ENCODE peak calls at places on chromosomes 12 and 14, in six cellular contexts. M is psoas muscle; R is CD8-positive, alpha-beta T cell; J is upper lobe of left lung; T is left lung; X is IMR-90. S is an unnamed sample.
A peak's percentile ranks its signal among the peaks of the same experiment; 100 is the strongest.

GRCh38 chr12:67433393-67434175 is 164.4 kb downstream of the CAND1 start:
- ATAC-seq in J (no peak), T (no peak), X (no peak), M (no peak), R (no peak), S (no peak)

GRCh38 chr12:24414421-24414820 is 465.0 kb upstream of the SOX5 start:
- ATAC-seq in J (no peak), X (no peak), T (no peak), R (no peak), M (no peak), S (no peak)

GRCh38 chr12:10170199-10170598 is 1.7 kb downstream of the OLR1 start:
- ATAC-seq in R (no peak), T (no peak), M (no peak), J (no peak), X (no peak), S (no peak)

GRCh38 chr12:3732901-3733300 is 20.0 kb downstream of the CRACR2A start:
- ATAC-seq in T (peak; percentile 79), R (no peak), M (no peak), J (no peak), X (no peak), S (no peak)

GRCh38 chr14:56422703-56423213 is 156.8 kb upstream of the TMEM260 start:
- ATAC-seq in M (peak; percentile 86), X (peak; percentile 92), T (peak; percentile 98), J (peak; percentile 75), R (no peak), S (peak; percentile 87)

GRCh38 chr14:70515796-70516195 is 19.0 kb downstream of the ADAM20 start:
- ATAC-seq in T (no peak), J (no peak), R (no peak), X (peak; percentile 42), M (no peak), S (no peak)

GRCh38 chr12:5059358-5059757 is 15.7 kb downstream of the KCNA5 start:
- ATAC-seq in M (no peak), R (no peak), X (no peak), T (no peak), J (no peak), S (peak; percentile 52)

GRCh38 chr12:115504241-115504941 is 773.1 kb downstream of the MED13L start:
- ATAC-seq in X (no peak), R (no peak), J (peak; percentile 53), T (no peak), M (no peak), S (peak; percentile 46)

GRCh38 chr14:48709277-48709785 is 876.8 kb downstream of the RPS29 start:
- ATAC-seq in J (no peak), R (no peak), T (no peak), M (no peak), X (no peak), S (no peak)

GRCh38 chr12:94100254-94100653 is 48.1 kb upstream of the PLXNC1 start:
- ATAC-seq in T (no peak), M (peak; percentile 61), X (no peak), J (no peak), R (no peak), S (no peak)
- H3K27ac ChIP-seq in T (no peak overlapping the region), M (no peak overlapping the region), X (no peak overlapping the region), J (no peak overlapping the region), R (no peak overlapping the region), S (no peak overlapping the region)

DNA sequence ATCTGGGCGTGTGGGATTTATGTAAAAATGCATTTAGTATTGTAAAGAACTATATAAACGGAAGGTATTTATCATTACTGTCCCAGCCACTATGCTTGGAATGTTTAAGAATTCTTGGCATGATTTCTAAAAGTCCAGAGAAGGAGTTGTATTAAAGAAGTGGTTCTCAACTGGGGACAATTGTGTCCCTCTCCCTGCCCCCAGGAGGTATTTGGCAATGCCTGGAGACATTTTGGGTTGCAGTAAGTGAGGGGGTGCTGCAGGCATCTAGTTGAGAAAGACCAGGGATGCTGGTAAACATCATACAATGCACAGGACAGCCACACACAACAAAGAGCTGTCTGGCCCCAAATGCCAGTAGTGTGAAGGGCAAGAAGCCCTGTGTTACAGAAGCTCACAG is 7.2 kb downstream of the SLC38A1 start:
- ATAC-seq in T (no peak), M (no peak), J (no peak), X (no peak), R (no peak), S (no peak)
- H3K27ac ChIP-seq in T (no peak overlapping the region), M (no peak overlapping the region), J (no peak overlapping the region), X (peak overlapping the region; percentile 70), R (no peak overlapping the region), S (peak overlapping the region; percentile 78)

GRCh38 chr14:23436327-23437141 is 1.1 kb upstream of the MYH7 start:
- ATAC-seq in T (no peak), M (no peak), J (no peak), X (no peak), R (no peak), S (no peak)

GRCh38 chr14:23435540-23436326 is at the start of gene MYH7:
- ATAC-seq in J (no peak), M (peak; percentile 47), R (no peak), X (no peak), T (no peak), S (no peak)

GRCh38 chr14:23432946-23433345 is 2.5 kb downstream of the MYH7 start:
- ATAC-seq in M (peak; percentile 6), X (no peak), R (no peak), T (no peak), J (no peak), S (no peak)

GRCh38 chr14:23433457-23433856 is 2.0 kb downstream of the MYH7 start:
- ATAC-seq in X (no peak), T (no peak), R (no peak), M (no peak), J (no peak), S (no peak)

DNA sequence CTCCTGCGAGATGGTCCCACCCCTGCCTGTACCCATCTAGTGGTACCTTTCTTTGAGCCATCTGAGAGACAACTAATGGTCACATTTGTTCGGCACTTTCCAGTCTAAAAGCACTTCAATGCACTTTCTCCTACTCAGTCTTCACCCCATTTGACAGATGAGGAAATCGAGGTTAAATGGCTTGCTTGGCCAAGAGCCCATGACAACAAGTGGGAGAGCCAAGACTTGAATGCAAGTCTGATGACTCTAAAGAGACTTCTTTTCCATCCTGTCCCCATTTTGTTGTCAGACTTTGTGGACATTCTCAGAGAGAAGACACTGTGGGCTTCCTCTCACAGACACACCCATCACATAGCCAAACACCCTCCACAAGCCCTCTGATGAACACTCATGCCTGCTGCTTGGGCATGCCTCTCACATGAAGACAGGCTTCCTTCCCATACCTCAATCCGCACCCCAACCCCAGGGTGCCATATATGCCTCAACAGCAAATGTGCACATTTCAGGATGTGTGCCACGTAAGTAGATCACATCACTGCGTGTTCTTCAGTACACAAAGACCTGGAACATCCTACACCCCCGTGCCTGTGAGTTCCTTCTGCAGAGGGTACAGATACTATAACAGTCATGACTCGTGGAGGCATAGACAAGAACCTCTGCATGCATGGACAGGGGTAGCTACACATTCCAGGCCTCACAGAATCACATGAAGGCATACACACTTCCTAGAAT is 806 bp downstream of the MYH7 start:
- ATAC-seq in J (no peak), X (no peak), R (no peak), T (no peak), M (peak; percentile 28), S (no peak)
- H3K27ac ChIP-seq in J (no peak overlapping the region), X (no peak overlapping the region), R (no peak overlapping the region), T (no peak overlapping the region), M (peak overlapping the region; percentile 60), S (no peak overlapping the region)

DNA sequence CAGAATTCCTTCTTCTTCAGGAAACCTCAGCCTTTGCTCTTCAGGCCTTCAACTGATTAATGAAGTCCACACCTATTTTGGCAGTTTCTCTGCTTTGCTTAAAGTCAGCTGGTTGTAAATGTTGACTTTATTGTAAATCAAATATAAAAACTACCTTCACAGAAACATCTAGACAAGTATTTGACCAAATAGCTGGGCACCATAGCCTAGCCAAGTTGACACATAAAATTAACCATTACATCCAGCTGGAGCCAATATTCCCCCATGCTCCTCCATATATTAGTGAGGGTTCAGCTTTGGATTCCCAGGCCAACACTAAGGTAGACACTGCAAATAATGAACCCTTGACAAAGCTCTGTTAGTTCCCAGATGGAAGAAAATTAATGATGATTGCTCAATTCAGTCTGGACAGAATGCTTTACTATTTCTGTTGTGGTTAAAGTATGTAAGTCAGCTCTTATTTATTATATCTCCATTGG is 125.5 kb downstream of the ZFP36L1 start:
- ATAC-seq in X (peak; percentile 44), T (peak; percentile 22), R (no peak), J (no peak), M (no peak), S (peak; percentile 81)
- H3K27ac ChIP-seq in X (no peak overlapping the region), T (no peak overlapping the region), R (no peak overlapping the region), J (peak overlapping the region; percentile 43), M (no peak overlapping the region), S (peak overlapping the region; percentile 88)

DNA sequence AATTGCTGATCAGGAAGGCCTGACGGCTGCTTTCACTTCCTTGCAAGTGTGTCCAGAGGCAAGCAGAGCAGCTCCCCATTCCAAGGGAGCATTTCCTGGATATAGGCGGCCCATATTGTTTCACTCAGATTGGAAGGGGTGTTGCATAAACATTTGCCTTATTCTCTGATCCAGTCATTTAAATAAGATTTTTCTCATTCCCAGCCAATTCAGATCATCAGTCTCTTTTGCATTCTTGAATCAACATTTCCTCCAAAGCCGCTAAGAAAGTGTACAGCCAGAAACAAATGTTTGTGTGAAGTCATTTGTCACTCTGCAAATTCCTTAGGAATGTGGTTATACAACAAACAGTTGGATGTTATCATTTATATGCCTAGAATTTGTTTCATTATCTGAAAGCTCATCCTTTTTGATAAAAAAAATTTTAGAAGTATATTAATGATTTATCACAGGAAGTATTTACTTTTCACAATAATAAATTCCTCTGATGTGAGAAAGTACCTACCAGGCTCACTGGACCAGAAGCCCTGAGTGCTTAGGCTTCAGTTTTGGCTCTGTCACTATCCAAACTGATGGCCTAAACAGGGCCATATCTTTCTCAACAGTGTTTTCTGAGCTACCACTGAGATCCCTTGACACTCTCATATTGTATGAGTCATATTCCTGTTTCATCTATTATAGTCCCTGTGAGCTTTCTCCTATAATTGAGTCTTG is 379.6 kb downstream of the CCDC91 start:
- ATAC-seq in X (peak; percentile 82), T (peak; percentile 76), M (peak; percentile 75), R (no peak), J (no peak), S (peak; percentile 94)
- H3K27ac ChIP-seq in X (peak overlapping the region; percentile 86), T (no peak overlapping the region), M (no peak overlapping the region), R (no peak overlapping the region), J (peak overlapping the region; percentile 46), S (peak overlapping the region; percentile 62)

GRCh38 chr12:57700317-57700716 is 6.4 kb downstream of the OS9 start:
- ATAC-seq in M (no peak), T (no peak), R (no peak), X (no peak), J (no peak), S (no peak)
- H3K27ac ChIP-seq in M (no peak overlapping the region), T (no peak overlapping the region), R (no peak overlapping the region), X (no peak overlapping the region), J (no peak overlapping the region), S (no peak overlapping the region)

GRCh38 chr12:8036366-8036765 is 3.9 kb downstream of the FOXJ2 start:
- ATAC-seq in J (no peak), R (no peak), T (peak; percentile 12), X (no peak), M (peak; percentile 57), S (no peak)
- H3K27ac ChIP-seq in J (no peak overlapping the region), R (no peak overlapping the region), T (peak overlapping the region; percentile 61), X (no peak overlapping the region), M (peak overlapping the region; percentile 99), S (peak overlapping the region; percentile 100)